ENCODE peak calls at places on chromosome 11, in five cellular contexts. B, H, F, K and N are unnamed samples.

GRCh38 chr11:32405592-32405991 is 29.7 kb downstream of the WT1 start:
- DNase-seq in B (no peak), H (no peak), F (no peak), K (no peak), N (no peak)

GRCh38 chr11:46827995-46828394 is 18.1 kb downstream of the CKAP5 start:
- DNase-seq in B (no peak), H (no peak), F (no peak), K (no peak), N (no peak)

GRCh38 chr11:121449626-121450025 is 2.5 kb upstream of the SORL1 start:
- DNase-seq in B (no peak), H (peak), F (no peak), K (no peak), N (no peak)

GRCh38 chr11:46247664-46248063 is 29.8 kb upstream of the CREB3L1 start:
- DNase-seq in B (no peak), H (peak), F (peak), K (no peak), N (peak)

GRCh38 chr11:113161671-113162589 is 152.5 kb upstream of the TTC12 start:
- DNase-seq in B (no peak), H (no peak), F (no peak), K (no peak), N (no peak)

GRCh38 chr11:86706341-86707131 is 34.1 kb upstream of the ME3 start:
- DNase-seq in B (no peak), H (no peak), F (no peak), K (no peak), N (no peak)

GRCh38 chr11:36399236-36399635 is 103.1 kb downstream of the PRR5L start:
- DNase-seq in B (no peak), H (no peak), F (no peak), K (no peak), N (no peak)

GRCh38 chr11:60485987-60486386 is 6.6 kb upstream of the MS4A12 start:
- DNase-seq in B (no peak), H (peak), F (peak), K (no peak), N (peak)

GRCh38 chr11:64841592-64842365 is 2.7 kb downstream of the CDC42BPG start:
- DNase-seq in B (no peak), H (no peak), F (no peak), K (no peak), N (no peak)

GRCh38 chr11:121448431-121448941 is 3.6 kb upstream of the SORL1 start:
- DNase-seq in B (no peak), H (peak), F (no peak), K (no peak), N (peak)

GRCh38 chr11:115267228-115267627 is 237.0 kb downstream of the CADM1 start:
- DNase-seq in B (no peak), H (no peak), F (no peak), K (no peak), N (no peak)

GRCh38 chr11:662689-663274 is 25.7 kb downstream of the DRD4 start:
- DNase-seq in B (no peak), H (peak), F (peak), K (no peak), N (peak)

GRCh38 chr11:95516786-95517185 is 272.8 kb downstream of the FAM76B start:
- DNase-seq in B (no peak), H (no peak), F (peak), K (no peak), N (no peak)